ENCODE peak calls at places on chromosomes 16 and 17, in six cellular contexts. K is PC-3, T is sigmoid colon, E is AG04449, M is HFF-Myc, R is AG10803. I is an unnamed sample.

GRCh38 chr17:65750166-65750565 is 188.7 kb upstream of the AXIN2 start:
- DNase-seq in R (no peak), E (no peak), M (no peak), K (peak; percentile 8), T (no peak), I (no peak)

GRCh38 chr16:29662729-29663019 is 373 bp upstream of the SPN start:
- DNase-seq in M (no peak), R (no peak), K (no peak), E (no peak), T (no peak), I (no peak)

GRCh38 chr17:68777243-68777855 is 176.2 kb upstream of the FAM20A start:
- DNase-seq in R (peak; percentile 96), E (no peak), K (peak; percentile 83), M (peak; percentile 73), T (peak; percentile 77), I (peak; percentile 76)

GRCh38 chr16:73433493-73434307 is 385.8 kb upstream of the ZFHX3 start:
- DNase-seq in E (no peak), K (no peak), T (no peak), R (no peak), M (no peak), I (no peak)

GRCh38 chr17:71460943-71461342 is 659.9 kb upstream of the SOX9 start:
- DNase-seq in T (no peak), M (no peak), R (peak; percentile 28), K (peak; percentile 74), E (no peak), I (no peak)

GRCh38 chr17:57599271-57600045 is 145.6 kb downstream of the CCDC182 start:
- DNase-seq in K (no peak), R (no peak), E (no peak), M (no peak), T (no peak), I (no peak)

GRCh38 chr16:60741810-60742209 is 1294.4 kb downstream of the CDH8 start:
- DNase-seq in M (no peak), E (no peak), T (no peak), K (no peak), R (no peak), I (no peak)

GRCh38 chr16:58196898-58197313 is 1.0 kb downstream of the CSNK2A2 start:
- DNase-seq in T (no peak), R (peak; percentile 29), M (peak; percentile 3), K (no peak), E (no peak), I (no peak)

GRCh38 chr16:83037102-83037501 is 410.3 kb downstream of the CDH13 start:
- DNase-seq in M (no peak), R (no peak), T (no peak), E (no peak), K (no peak), I (no peak)

GRCh38 chr17:57313276-57313835 is 57.0 kb downstream of the MSI2 start:
- DNase-seq in K (no peak), T (no peak), R (no peak), E (no peak), M (no peak), I (no peak)

GRCh38 chr17:45283711-45284110 is 21.8 kb upstream of the SPATA32 start:
- DNase-seq in E (no peak), M (no peak), T (no peak), R (no peak), K (no peak), I (no peak)

GRCh38 chr17:45282683-45283644 is 21.1 kb upstream of the SPATA32 start:
- DNase-seq in R (peak; percentile 42), E (no peak), M (no peak), K (no peak), T (peak; percentile 91), I (no peak)

GRCh38 chr17:45287526-45288264 is 25.8 kb upstream of the SPATA32 start:
- DNase-seq in K (no peak), R (peak; percentile 51), M (no peak), T (no peak), E (no peak), I (no peak)

GRCh38 chr17:45286286-45286685 is 24.4 kb upstream of the SPATA32 start:
- DNase-seq in E (no peak), K (no peak), M (no peak), R (no peak), T (no peak), I (no peak)

DNA sequence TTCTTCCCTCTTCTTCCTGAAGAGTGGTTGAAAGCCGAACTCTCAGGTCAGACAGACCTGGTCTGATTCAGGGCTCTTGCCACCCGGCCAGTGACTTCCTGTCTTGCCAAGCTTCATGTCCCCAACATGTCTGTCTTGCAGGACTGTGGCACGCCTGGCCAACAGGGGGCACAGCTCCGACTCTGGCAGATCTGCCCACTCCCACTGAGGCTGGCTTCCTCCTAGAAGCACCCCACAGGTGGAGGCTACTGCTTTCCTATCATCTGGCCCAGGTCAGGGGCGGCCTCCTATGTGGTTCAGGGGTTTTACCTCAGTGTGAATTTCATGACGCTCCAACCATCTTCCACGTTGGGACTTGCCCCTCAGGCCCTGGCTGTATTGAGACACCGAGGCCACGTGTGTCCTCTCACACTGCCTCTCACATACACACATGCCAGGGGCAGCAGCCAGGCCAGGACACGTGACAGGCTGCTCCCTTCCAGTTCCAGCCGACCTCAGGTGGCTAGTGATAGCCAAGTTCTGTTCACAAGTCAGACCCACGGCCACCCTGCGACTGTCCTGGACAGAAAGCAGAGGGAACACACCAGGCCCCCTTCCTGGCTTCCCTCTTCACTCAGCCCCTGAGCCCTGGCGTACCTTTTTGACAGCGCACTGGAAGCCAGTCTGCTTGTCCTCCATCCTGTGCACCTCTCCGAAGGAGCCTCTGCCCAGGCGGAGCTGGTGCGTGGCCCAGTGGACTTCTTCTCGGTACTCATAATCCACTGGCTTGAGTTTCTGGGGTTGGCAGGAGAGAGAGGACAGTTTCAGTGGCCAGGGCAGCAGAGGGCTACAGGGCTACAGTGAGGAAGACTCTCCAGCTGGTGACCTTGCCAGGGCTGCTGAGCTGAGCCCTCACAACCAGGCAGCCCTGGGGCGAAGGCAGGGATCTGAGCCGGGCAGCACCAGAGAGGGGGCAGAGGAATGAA is 22.6 kb upstream of the SPATA32 start:
- DNase-seq in E (no peak), R (no peak), M (no peak), T (peak; percentile 85), K (peak; percentile 32), I (no peak)
- TF ChIP-seq CTCF in E (peak; percentile 26), R (peak; percentile 21), M (peak; percentile 35), T (no peak), K (peak; percentile 69), I (peak; percentile 17)

GRCh38 chr16:5022521-5022920 is 11.2 kb downstream of the NAGPA start:
- DNase-seq in T (no peak), K (no peak), M (no peak), E (no peak), R (no peak), I (no peak)

GRCh38 chr16:5027086-5027485 is 6.6 kb downstream of the NAGPA start:
- DNase-seq in M (no peak), T (no peak), E (no peak), R (no peak), K (no peak), I (no peak)

GRCh38 chr16:5026664-5027063 is 7.1 kb downstream of the NAGPA start:
- DNase-seq in K (no peak), M (no peak), T (no peak), R (no peak), E (no peak), I (no peak)

GRCh38 chr16:5025171-5025632 is 8.5 kb downstream of the NAGPA start:
- DNase-seq in K (no peak), M (no peak), E (no peak), T (no peak), R (no peak), I (no peak)

GRCh38 chr16:5024632-5025031 is 9.1 kb downstream of the NAGPA start:
- DNase-seq in T (no peak), M (no peak), K (peak; percentile 82), R (no peak), E (no peak), I (no peak)
- TF ChIP-seq CTCF in T (no peak), M (no peak), K (peak; percentile 51), R (no peak), E (no peak), I (no peak)

GRCh38 chr16:84048306-84048705 is 5.7 kb upstream of the SLC38A8 start:
- DNase-seq in M (no peak), T (peak; percentile 40), K (peak; percentile 28), E (no peak), R (no peak), I (no peak)
- TF ChIP-seq CTCF in M (no peak), T (no peak), K (peak; percentile 43), E (no peak), R (no peak), I (no peak)

DNA sequence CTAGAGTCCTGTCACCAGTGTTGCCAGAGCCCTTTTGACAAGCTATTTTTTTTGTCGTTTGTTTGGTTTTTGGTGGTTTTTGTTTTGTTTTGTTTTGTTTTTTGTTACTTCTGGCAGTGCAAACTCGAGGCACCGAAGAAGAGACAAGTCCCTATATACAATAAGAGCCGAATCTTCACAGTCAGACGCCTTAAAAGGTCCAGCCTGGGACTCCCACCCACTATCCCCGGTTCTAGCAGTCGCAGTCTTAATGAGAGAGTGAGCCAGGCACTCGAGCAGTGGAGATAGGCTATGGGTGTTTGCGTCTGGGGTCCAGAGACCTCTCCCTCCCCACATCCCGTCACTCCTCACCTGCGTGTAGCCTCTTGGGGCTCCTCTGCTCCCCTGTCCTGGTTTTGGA is 1.9 kb downstream of the OR1F1 start:
- DNase-seq in M (no peak), K (no peak), R (no peak), T (no peak), E (no peak), I (no peak)
- TF ChIP-seq CTCF in M (no peak), K (no peak), R (no peak), T (no peak), E (no peak), I (no peak)

GRCh38 chr16:46916980-46917379 is 32.8 kb downstream of the GPT2 start:
- DNase-seq in T (no peak), R (no peak), K (no peak), M (no peak), E (no peak), I (no peak)
- TF ChIP-seq CTCF in T (no peak), R (no peak), K (no peak), M (no peak), E (no peak), I (no peak)

GRCh38 chr17:74457146-74457819 is 9.2 kb upstream of the CD300A start:
- DNase-seq in R (peak; percentile 45), T (peak; percentile 88), M (peak; percentile 19), E (no peak), K (peak; percentile 88), I (peak; percentile 11)
- TF ChIP-seq CTCF in R (peak; percentile 87), T (peak; percentile 97), M (peak; percentile 89), E (peak; percentile 92), K (peak; percentile 99), I (peak; percentile 96)

DNA sequence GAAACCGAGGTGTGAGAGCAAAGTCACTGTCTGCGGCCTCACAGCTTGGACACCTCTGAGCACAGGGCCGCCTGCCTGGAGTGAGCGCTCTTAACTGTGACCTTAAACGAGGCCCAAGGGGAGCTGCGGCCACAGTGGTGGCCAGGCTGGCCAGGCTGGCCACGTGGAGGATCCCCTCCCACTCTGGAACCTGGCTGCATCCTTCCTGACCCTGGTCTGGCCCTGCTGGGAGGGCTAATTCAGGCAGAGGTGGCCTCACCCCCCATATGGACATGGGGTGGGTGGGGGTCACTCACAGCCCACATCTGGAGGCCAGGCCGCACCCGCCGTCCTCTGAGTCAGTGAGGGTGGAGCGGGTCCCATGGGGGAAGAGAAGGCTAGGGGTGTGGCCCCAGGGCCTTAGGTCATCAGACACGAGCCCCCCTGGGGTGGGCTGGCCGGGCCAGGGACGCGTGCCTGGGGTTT is 6.6 kb downstream of the VASN start:
- DNase-seq in M (no peak), K (no peak), R (peak; percentile 86), E (no peak), T (no peak), I (no peak)
- TF ChIP-seq CTCF in M (no peak), K (no peak), R (no peak), E (no peak), T (no peak), I (no peak)